ENCODE peak calls at places on chromosomes 11 and 22, in eight cellular contexts. I, S, N, M, G, Q, W and O are unnamed samples.

GRCh38 chr22:39546889-39547586 is 14.5 kb upstream of the RPS19BP1 start:
- DNase-seq in S (no peak), Q (no peak), N (no peak), W (no peak), M (no peak), I (no peak), G (no peak), O (no peak)

GRCh38 chr11:92881940-92882339 is 87.5 kb upstream of the MTNR1B start:
- DNase-seq in S (no peak), N (no peak), G (no peak), Q (no peak), W (no peak), I (no peak), M (no peak), O (no peak)

GRCh38 chr11:57338152-57338551 is at the start of gene P2RX3:
- DNase-seq in Q (no peak), W (no peak), I (no peak), S (no peak), N (no peak), G (no peak), M (no peak), O (no peak)

GRCh38 chr22:42437488-42438292 is 5.5 kb upstream of the NFAM1 start:
- DNase-seq in S (no peak), N (peak), Q (peak), W (peak), G (peak), M (peak), I (no peak), O (no peak)

GRCh38 chr11:70915158-70915795 is 337.1 kb downstream of the SHANK2 start:
- DNase-seq in N (peak), M (no peak), Q (no peak), W (no peak), I (no peak), G (no peak), S (no peak), O (no peak)

GRCh38 chr11:100930185-100930778 is 199.3 kb downstream of the PGR start:
- DNase-seq in W (peak), Q (no peak), S (no peak), M (peak), G (peak), N (no peak), I (no peak), O (peak)

GRCh38 chr11:108616549-108616948 is 23.0 kb upstream of the EXPH5 start:
- DNase-seq in M (no peak), I (no peak), N (no peak), Q (no peak), G (no peak), S (no peak), W (peak), O (peak)

GRCh38 chr11:111526501-111526900 is 11.9 kb downstream of the HOATZ start:
- DNase-seq in I (no peak), G (no peak), Q (no peak), S (no peak), M (no peak), N (no peak), W (peak), O (no peak)

GRCh38 chr22:28222976-28223375 is 303.9 kb upstream of the PITPNB start:
- DNase-seq in I (no peak), W (no peak), G (no peak), S (no peak), Q (no peak), N (no peak), M (no peak), O (no peak)

GRCh38 chr22:37661160-37661924 is 2.8 kb downstream of the PDXP start:
- DNase-seq in I (peak), Q (no peak), M (no peak), N (no peak), W (no peak), S (no peak), G (no peak), O (peak)

GRCh38 chr11:46271875-46272815 is 5.3 kb upstream of the CREB3L1 start:
- DNase-seq in I (no peak), W (no peak), N (no peak), M (no peak), G (no peak), Q (no peak), S (no peak), O (no peak)

GRCh38 chr11:131889146-131889577 is 518.7 kb downstream of the NTM start:
- DNase-seq in Q (no peak), I (peak), G (no peak), S (no peak), M (no peak), N (no peak), W (no peak), O (peak)

GRCh38 chr11:36817336-36817965 is 219.4 kb upstream of the RAG2 start:
- DNase-seq in M (no peak), G (no peak), W (no peak), Q (no peak), S (no peak), I (no peak), N (no peak), O (no peak)

GRCh38 chr22:29727248-29727551 is 7.4 kb downstream of the CABP7 start:
- DNase-seq in Q (peak), I (no peak), S (no peak), N (no peak), G (no peak), M (no peak), W (peak), O (no peak)

GRCh38 chr11:126384053-126384335 is 28.5 kb downstream of the ST3GAL4 start:
- DNase-seq in N (no peak), M (no peak), I (no peak), W (no peak), Q (no peak), S (no peak), G (no peak), O (no peak)

GRCh38 chr22:37189011-37189466 is 992 bp upstream of the C1QTNF6 start:
- DNase-seq in I (no peak), N (no peak), M (no peak), S (no peak), Q (no peak), G (no peak), W (no peak), O (no peak)

GRCh38 chr11:57819272-57819979 is 57.8 kb downstream of the CTNND1 start:
- DNase-seq in Q (no peak), G (no peak), I (no peak), N (no peak), W (no peak), M (no peak), S (no peak), O (no peak)

GRCh38 chr11:96137357-96137756 is 205.6 kb downstream of the MAML2 start:
- DNase-seq in M (no peak), I (no peak), W (no peak), G (no peak), S (no peak), Q (no peak), N (no peak), O (no peak)